ENCODE peak calls at places on chromosomes 11 and 22, in six cellular contexts. One of them, this sample, is unnamed.

GRCh38 chr11:111162306-111162705 is 83.2 kb upstream of the POU2AF2 start:
- DNase-seq in astrocyte of the spinal cord: peak; percentile 18
- DNase-seq in foreskin keratinocyte: peak; percentile 66
- DNase-seq in OCI-LY7: no peak
- DNase-seq in effector memory CD4-positive, alpha-beta T cell: no peak
- DNase-seq in stimulated activated CD8-positive, alpha-beta memory T cell treated with anti-CD3 and anti-CD28 coated beads, Interleukin-15, amount 100 ng/mL, for 4 hours: no peak
- DNase-seq in this sample: no peak

GRCh38 chr22:43995057-43995685 is 28.9 kb upstream of the PARVB start:
- DNase-seq in OCI-LY7: no peak
- DNase-seq in stimulated activated CD8-positive, alpha-beta memory T cell treated with anti-CD3 and anti-CD28 coated beads, Interleukin-15, amount 100 ng/mL, for 4 hours: no peak
- DNase-seq in foreskin keratinocyte: no peak
- DNase-seq in effector memory CD4-positive, alpha-beta T cell: no peak
- DNase-seq in astrocyte of the spinal cord: no peak
- DNase-seq in this sample: no peak

GRCh38 chr11:110186867-110187266 is 93.7 kb downstream of the ZC3H12C start:
- DNase-seq in effector memory CD4-positive, alpha-beta T cell: no peak
- DNase-seq in OCI-LY7: no peak
- DNase-seq in astrocyte of the spinal cord: no peak
- DNase-seq in foreskin keratinocyte: no peak
- DNase-seq in stimulated activated CD8-positive, alpha-beta memory T cell treated with anti-CD3 and anti-CD28 coated beads, Interleukin-15, amount 100 ng/mL, for 4 hours: no peak
- DNase-seq in this sample: no peak

GRCh38 chr11:19460718-19461405 is 220.1 kb upstream of the E2F8 start:
- DNase-seq in stimulated activated CD8-positive, alpha-beta memory T cell treated with anti-CD3 and anti-CD28 coated beads, Interleukin-15, amount 100 ng/mL, for 4 hours: no peak
- DNase-seq in astrocyte of the spinal cord: no peak
- DNase-seq in effector memory CD4-positive, alpha-beta T cell: no peak
- DNase-seq in foreskin keratinocyte: no peak
- DNase-seq in OCI-LY7: no peak
- DNase-seq in this sample: no peak

GRCh38 chr11:69044111-69045013 is 4.4 kb upstream of the TPCN2 start:
- DNase-seq in foreskin keratinocyte: peak; percentile 34
- DNase-seq in effector memory CD4-positive, alpha-beta T cell: no peak
- DNase-seq in stimulated activated CD8-positive, alpha-beta memory T cell treated with anti-CD3 and anti-CD28 coated beads, Interleukin-15, amount 100 ng/mL, for 4 hours: no peak
- DNase-seq in OCI-LY7: peak; percentile 58
- DNase-seq in astrocyte of the spinal cord: peak; percentile 77
- DNase-seq in this sample: peak; percentile 29

GRCh38 chr22:28148816-28149465 is 229.9 kb upstream of the PITPNB start:
- DNase-seq in foreskin keratinocyte: peak; percentile 81
- DNase-seq in astrocyte of the spinal cord: no peak
- DNase-seq in OCI-LY7: no peak
- DNase-seq in stimulated activated CD8-positive, alpha-beta memory T cell treated with anti-CD3 and anti-CD28 coated beads, Interleukin-15, amount 100 ng/mL, for 4 hours: no peak
- DNase-seq in effector memory CD4-positive, alpha-beta T cell: no peak
- DNase-seq in this sample: no peak

GRCh38 chr11:8354622-8355417 is 91.1 kb upstream of the LMO1 start:
- DNase-seq in OCI-LY7: no peak
- DNase-seq in stimulated activated CD8-positive, alpha-beta memory T cell treated with anti-CD3 and anti-CD28 coated beads, Interleukin-15, amount 100 ng/mL, for 4 hours: no peak
- DNase-seq in foreskin keratinocyte: no peak
- DNase-seq in astrocyte of the spinal cord: no peak
- DNase-seq in effector memory CD4-positive, alpha-beta T cell: no peak
- DNase-seq in this sample: peak; percentile 19

GRCh38 chr11:69889400-69890372 is 70.5 kb upstream of the FGF3 start:
- DNase-seq in astrocyte of the spinal cord: no peak
- DNase-seq in OCI-LY7: no peak
- DNase-seq in effector memory CD4-positive, alpha-beta T cell: no peak
- DNase-seq in foreskin keratinocyte: no peak
- DNase-seq in stimulated activated CD8-positive, alpha-beta memory T cell treated with anti-CD3 and anti-CD28 coated beads, Interleukin-15, amount 100 ng/mL, for 4 hours: no peak
- DNase-seq in this sample: no peak

GRCh38 chr22:23182289-23183106 is 2.2 kb downstream of the BCR start:
- DNase-seq in OCI-LY7: peak; percentile 52
- DNase-seq in effector memory CD4-positive, alpha-beta T cell: no peak
- DNase-seq in foreskin keratinocyte: peak; percentile 72
- DNase-seq in astrocyte of the spinal cord: no peak
- DNase-seq in stimulated activated CD8-positive, alpha-beta memory T cell treated with anti-CD3 and anti-CD28 coated beads, Interleukin-15, amount 100 ng/mL, for 4 hours: no peak
- DNase-seq in this sample: peak; percentile 67

GRCh38 chr11:39745401-39745800 is 1714.1 kb downstream of the LRRC4C start:
- DNase-seq in effector memory CD4-positive, alpha-beta T cell: no peak
- DNase-seq in foreskin keratinocyte: no peak
- DNase-seq in OCI-LY7: no peak
- DNase-seq in astrocyte of the spinal cord: peak; percentile 60
- DNase-seq in stimulated activated CD8-positive, alpha-beta memory T cell treated with anti-CD3 and anti-CD28 coated beads, Interleukin-15, amount 100 ng/mL, for 4 hours: no peak
- DNase-seq in this sample: no peak

GRCh38 chr11:11279956-11280689 is 72.9 kb downstream of the CSNK2A3 start:
- DNase-seq in foreskin keratinocyte: no peak
- DNase-seq in stimulated activated CD8-positive, alpha-beta memory T cell treated with anti-CD3 and anti-CD28 coated beads, Interleukin-15, amount 100 ng/mL, for 4 hours: no peak
- DNase-seq in OCI-LY7: peak; percentile 43
- DNase-seq in effector memory CD4-positive, alpha-beta T cell: no peak
- DNase-seq in astrocyte of the spinal cord: peak; percentile 45
- DNase-seq in this sample: peak; percentile 13

GRCh38 chr11:102202972-102203371 is 92.7 kb downstream of the YAP1 start:
- DNase-seq in stimulated activated CD8-positive, alpha-beta memory T cell treated with anti-CD3 and anti-CD28 coated beads, Interleukin-15, amount 100 ng/mL, for 4 hours: no peak
- DNase-seq in OCI-LY7: no peak
- DNase-seq in astrocyte of the spinal cord: no peak
- DNase-seq in foreskin keratinocyte: no peak
- DNase-seq in effector memory CD4-positive, alpha-beta T cell: no peak
- DNase-seq in this sample: no peak

GRCh38 chr11:3132271-3132781 is 32.8 kb downstream of the OSBPL5 start:
- DNase-seq in stimulated activated CD8-positive, alpha-beta memory T cell treated with anti-CD3 and anti-CD28 coated beads, Interleukin-15, amount 100 ng/mL, for 4 hours: no peak
- DNase-seq in astrocyte of the spinal cord: no peak
- DNase-seq in OCI-LY7: no peak
- DNase-seq in effector memory CD4-positive, alpha-beta T cell: no peak
- DNase-seq in foreskin keratinocyte: no peak
- DNase-seq in this sample: no peak

GRCh38 chr11:65355776-65356393 is 1.3 kb downstream of the TIGD3 start:
- DNase-seq in stimulated activated CD8-positive, alpha-beta memory T cell treated with anti-CD3 and anti-CD28 coated beads, Interleukin-15, amount 100 ng/mL, for 4 hours: no peak
- DNase-seq in effector memory CD4-positive, alpha-beta T cell: no peak
- DNase-seq in foreskin keratinocyte: peak; percentile 37
- DNase-seq in OCI-LY7: no peak
- DNase-seq in astrocyte of the spinal cord: peak; percentile 36
- DNase-seq in this sample: no peak

GRCh38 chr22:23828800-23829680 is 9.8 kb downstream of the DERL3 start:
- DNase-seq in stimulated activated CD8-positive, alpha-beta memory T cell treated with anti-CD3 and anti-CD28 coated beads, Interleukin-15, amount 100 ng/mL, for 4 hours: no peak
- DNase-seq in OCI-LY7: no peak
- DNase-seq in foreskin keratinocyte: no peak
- DNase-seq in astrocyte of the spinal cord: no peak
- DNase-seq in effector memory CD4-positive, alpha-beta T cell: no peak
- DNase-seq in this sample: no peak